ENCODE peak calls at places on chromosomes 11 and 22, in six cellular contexts. Y is cardiac muscle cell, W is OCI-LY7, I is HT-29, M is midbrain, G is HT1080. Q is an unnamed sample.
A peak's percentile ranks its signal among the peaks of the same experiment; 100 is the strongest.

GRCh38 chr11:43756575-43756974 is 76.0 kb downstream of the HSD17B12 start:
- DNase-seq in Y (no peak), W (no peak), I (no peak), M (no peak), G (peak; percentile 7), Q (no peak)

GRCh38 chr22:47710135-47710534 is 947.7 kb downstream of the TBC1D22A start:
- DNase-seq in Y (no peak), W (no peak), I (no peak), M (no peak), G (no peak), Q (no peak)

GRCh38 chr11:57458410-57459111 is 1.8 kb upstream of the RTN4RL2 start:
- DNase-seq in Y (peak; percentile 55), W (peak; percentile 33), I (peak; percentile 53), M (no peak), G (no peak), Q (peak; percentile 19)

GRCh38 chr22:32649515-32650200 is 151.8 kb upstream of the TIMP3 start:
- DNase-seq in Y (no peak), W (no peak), I (no peak), M (no peak), G (peak; percentile 79), Q (peak; percentile 80)

GRCh38 chr11:128588086-128588485 is 728 bp upstream of the ETS1 start:
- DNase-seq in Y (no peak), W (no peak), I (no peak), M (no peak), G (no peak), Q (no peak)

GRCh38 chr11:2129323-2129698 is 9.9 kb downstream of the IGF2 start:
- DNase-seq in Y (no peak), W (no peak), I (no peak), M (no peak), G (no peak), Q (no peak)

GRCh38 chr22:20154602-20155183 is 3.8 kb upstream of the CCDC188 start:
- DNase-seq in Y (no peak), W (no peak), I (peak; percentile 56), M (no peak), G (peak; percentile 13), Q (no peak)

GRCh38 chr11:6547177-6547576 is 50.1 kb downstream of the DNHD1 start:
- DNase-seq in Y (no peak), W (no peak), I (no peak), M (no peak), G (no peak), Q (no peak)

GRCh38 chr22:50488886-50489285 is 2.2 kb downstream of the MIOX start:
- DNase-seq in Y (no peak), W (no peak), I (no peak), M (no peak), G (no peak), Q (no peak)

GRCh38 chr22:47113880-47114415 is 351.5 kb downstream of the TBC1D22A start:
- DNase-seq in Y (no peak), W (no peak), I (no peak), M (no peak), G (no peak), Q (no peak)

GRCh38 chr22:17803871-17804270 is 29.6 kb upstream of the BID start:
- DNase-seq in Y (no peak), W (no peak), I (no peak), M (no peak), G (no peak), Q (no peak)

GRCh38 chr11:120324932-120325810 is at the start of gene TLCD5:
- DNase-seq in Y (peak; percentile 89), W (peak; percentile 48), I (no peak), M (peak; percentile 40), G (peak; percentile 71), Q (peak; percentile 72)

GRCh38 chr22:33601062-33601461 is 319.2 kb downstream of the LARGE1 start:
- DNase-seq in Y (no peak), W (no peak), I (no peak), M (no peak), G (no peak), Q (no peak)

GRCh38 chr11:14413307-14414072 is 54.5 kb upstream of the RRAS2 start:
- DNase-seq in Y (no peak), W (no peak), I (no peak), M (no peak), G (peak; percentile 45), Q (peak; percentile 31)

GRCh38 chr11:44113018-44113417 is 17.5 kb downstream of the EXT2 start:
- DNase-seq in Y (no peak), W (no peak), I (no peak), M (no peak), G (no peak), Q (no peak)

GRCh38 chr22:23055448-23056179 is 14.7 kb upstream of the GNAZ start:
- DNase-seq in Y (no peak), W (no peak), I (no peak), M (no peak), G (no peak), Q (no peak)

GRCh38 chr11:128469220-128469619 is 118.1 kb downstream of the ETS1 start:
- DNase-seq in Y (no peak), W (peak; percentile 97), I (no peak), M (no peak), G (no peak), Q (no peak)

GRCh38 chr22:20037419-20037818 is 16.5 kb downstream of the TANGO2 start:
- DNase-seq in Y (no peak), W (no peak), I (no peak), M (no peak), G (no peak), Q (no peak)

GRCh38 chr22:20009018-20009482 is 7.6 kb downstream of the ARVCF start:
- DNase-seq in Y (no peak), W (no peak), I (no peak), M (no peak), G (no peak), Q (no peak)

GRCh38 chr11:129694966-129695365 is 120.7 kb upstream of the TMEM45B start:
- DNase-seq in Y (no peak), W (no peak), I (no peak), M (no peak), G (peak; percentile 70), Q (no peak)

GRCh38 chr11:8335683-8336082 is 72.0 kb upstream of the LMO1 start:
- DNase-seq in Y (no peak), W (no peak), I (no peak), M (no peak), G (no peak), Q (no peak)

GRCh38 chr11:129259950-129260349 is 67.8 kb upstream of the ARHGAP32 start:
- DNase-seq in Y (no peak), W (no peak), I (peak; percentile 64), M (peak; percentile 85), G (no peak), Q (no peak)

GRCh38 chr11:46050065-46050464 is 71.2 kb downstream of the PHF21A start:
- DNase-seq in Y (peak; percentile 91), W (no peak), I (no peak), M (no peak), G (peak; percentile 57), Q (peak; percentile 75)

GRCh38 chr11:6418958-6419611 is at the start of gene APBB1:
- DNase-seq in Y (peak; percentile 71), W (peak; percentile 81), I (no peak), M (peak; percentile 85), G (no peak), Q (peak; percentile 44)

GRCh38 chr11:77206264-77207018 is 78.4 kb downstream of the MYO7A start:
- DNase-seq in Y (no peak), W (no peak), I (no peak), M (no peak), G (no peak), Q (no peak)

GRCh38 chr22:41974691-41975290 is 5.5 kb downstream of the SEPTIN3 start:
- DNase-seq in Y (no peak), W (no peak), I (no peak), M (no peak), G (no peak), Q (no peak)

GRCh38 chr11:35304393-35304790 is 115.0 kb downstream of the SLC1A2 start:
- DNase-seq in Y (no peak), W (no peak), I (peak; percentile 64), M (no peak), G (peak; percentile 69), Q (peak; percentile 24)

GRCh38 chr22:21697866-21698265 is 32.1 kb downstream of the PPIL2 start:
- DNase-seq in Y (no peak), W (no peak), I (no peak), M (no peak), G (no peak), Q (no peak)

GRCh38 chr11:72573380-72573949 is 100.8 kb downstream of the PDE2A start:
- DNase-seq in Y (peak; percentile 65), W (no peak), I (peak; percentile 55), M (no peak), G (peak; percentile 65), Q (peak; percentile 51)

GRCh38 chr11:67613960-67614715 is 7.4 kb downstream of the NDUFV1 start:
- DNase-seq in Y (peak; percentile 71), W (peak; percentile 97), I (peak; percentile 77), M (no peak), G (no peak), Q (peak; percentile 32)

GRCh38 chr11:76627541-76628082 is 42.9 kb downstream of the LRRC32 start:
- DNase-seq in Y (no peak), W (peak; percentile 43), I (no peak), M (no peak), G (no peak), Q (no peak)

GRCh38 chr22:39894554-39895092 is 1.1 kb upstream of the ENTHD1 start:
- DNase-seq in Y (no peak), W (no peak), I (no peak), M (no peak), G (no peak), Q (no peak)

GRCh38 chr22:45090364-45090960 is 73.3 kb upstream of the NUP50 start:
- DNase-seq in Y (peak; percentile 48), W (no peak), I (peak; percentile 15), M (no peak), G (no peak), Q (peak; percentile 67)

Q was measured in fibroblast of villous mesenchyme.